ENCODE peak calls at places on chromosomes 16 and 17, in eight cellular contexts. G is uterus; X is CD4-positive, alpha-beta T cell; W is cardiac muscle cell; D is foreskin fibroblast; Q is heart left ventricle; E is sigmoid colon; V is hepatocyte. R is an unnamed sample.

GRCh38 chr16:53960954-53961616 is 257.1 kb downstream of the FTO start:
- DNase-seq in W (no peak), G (no peak), D (no peak), X (no peak), V (peak), E (no peak), Q (no peak), R (no peak)

GRCh38 chr16:52212841-52213240 is 334.1 kb downstream of the TOX3 start:
- DNase-seq in G (no peak), V (no peak), X (no peak), D (no peak), W (no peak), E (no peak), Q (no peak), R (no peak)

GRCh38 chr16:65666132-65666869 is 544.4 kb upstream of the CDH11 start:
- DNase-seq in D (no peak), Q (no peak), X (no peak), G (no peak), E (no peak), W (no peak), V (peak), R (no peak)

GRCh38 chr17:74212913-74213791 is at the start of gene TTYH2:
- DNase-seq in E (peak), V (peak), W (peak), X (peak), Q (peak), G (peak), D (peak), R (peak)

GRCh38 chr17:5501725-5502124 is 15.4 kb downstream of the MIS12 start:
- DNase-seq in W (no peak), X (no peak), V (no peak), G (no peak), D (no peak), Q (no peak), E (no peak), R (no peak)

GRCh38 chr17:48649741-48650140 is 23.6 kb upstream of the HOXB9 start:
- DNase-seq in W (no peak), E (no peak), D (no peak), G (no peak), V (no peak), X (no peak), Q (no peak), R (no peak)

GRCh38 chr17:2926019-2926650 is 129.9 kb downstream of the RAP1GAP2 start:
- DNase-seq in X (no peak), W (no peak), Q (no peak), D (peak), G (no peak), V (no peak), E (no peak), R (peak)

GRCh38 chr17:81365601-81366585 is 29.4 kb upstream of the BAHCC1 start:
- DNase-seq in G (peak), V (peak), E (peak), Q (no peak), W (peak), D (no peak), X (no peak), R (no peak)

GRCh38 chr17:66407864-66408263 is 105.5 kb downstream of the PRKCA start:
- DNase-seq in X (no peak), D (no peak), Q (no peak), W (no peak), V (no peak), E (no peak), G (no peak), R (no peak)

GRCh38 chr17:12180644-12181261 is 160.1 kb downstream of the MAP2K4 start:
- DNase-seq in W (peak), X (no peak), E (no peak), G (peak), D (peak), Q (no peak), V (peak), R (peak)

GRCh38 chr16:23227529-23227928 is 45.0 kb downstream of the SCNN1G start:
- DNase-seq in X (no peak), G (no peak), E (no peak), Q (no peak), V (no peak), D (no peak), W (no peak), R (no peak)

GRCh38 chr17:6539871-6540270 is 16.5 kb downstream of the PITPNM3 start:
- DNase-seq in X (no peak), D (no peak), Q (peak), E (peak), V (no peak), G (no peak), W (no peak), R (no peak)

GRCh38 chr17:9814337-9814945 is 7.4 kb downstream of the GSG1L2 start:
- DNase-seq in W (no peak), X (no peak), E (no peak), V (no peak), Q (no peak), D (no peak), G (no peak), R (no peak)

GRCh38 chr16:71915350-71915749 is 20.0 kb downstream of the IST1 start:
- DNase-seq in Q (no peak), G (no peak), X (no peak), D (no peak), E (no peak), V (no peak), W (no peak), R (no peak)

GRCh38 chr16:66551362-66551761 is 1.0 kb upstream of the CKLF start:
- DNase-seq in X (peak), G (no peak), Q (no peak), D (peak), W (no peak), V (peak), E (no peak), R (no peak)

GRCh38 chr17:68255731-68256538 is 8.1 kb downstream of the AMZ2 start:
- DNase-seq in X (no peak), Q (no peak), E (no peak), W (peak), D (no peak), V (no peak), G (no peak), R (no peak)

GRCh38 chr17:48246623-48247022 is 139.1 kb downstream of the SNX11 start:
- DNase-seq in E (no peak), X (no peak), G (no peak), V (no peak), D (peak), W (no peak), Q (no peak), R (no peak)

GRCh38 chr17:11668633-11669032 is 70.4 kb downstream of the DNAH9 start:
- DNase-seq in X (no peak), E (no peak), G (no peak), D (no peak), Q (no peak), V (no peak), W (no peak), R (no peak)

GRCh38 chr17:69415431-69415830 is 934 bp downstream of the MAP2K6 start:
- DNase-seq in Q (no peak), G (no peak), D (no peak), X (no peak), V (no peak), E (no peak), W (no peak), R (no peak)

GRCh38 chr17:6473128-6473767 is 29.0 kb downstream of the PIMREG start:
- DNase-seq in X (peak), W (peak), G (peak), Q (peak), E (peak), V (peak), D (peak), R (peak)

GRCh38 chr17:42088736-42089135 is 9.5 kb downstream of the ZNF385C start:
- DNase-seq in G (no peak), Q (no peak), E (no peak), V (no peak), W (no peak), D (no peak), X (no peak), R (no peak)

GRCh38 chr16:29852654-29853053 is 10.4 kb downstream of the CDIPT start:
- DNase-seq in X (no peak), V (no peak), G (no peak), Q (peak), D (peak), W (peak), E (peak), R (peak)

GRCh38 chr17:77881545-77881944 is 77.0 kb upstream of the TNRC6C start:
- DNase-seq in D (peak), V (peak), Q (peak), G (peak), W (peak), X (peak), E (peak), R (no peak)

GRCh38 chr16:72847187-72848044 is 200.5 kb downstream of the ZFHX3 start:
- DNase-seq in X (no peak), G (no peak), V (peak), W (peak), D (peak), E (no peak), Q (no peak), R (no peak)

GRCh38 chr17:16908282-16908681 is 63.6 kb downstream of the TNFRSF13B start:
- DNase-seq in X (no peak), V (no peak), W (no peak), E (no peak), G (no peak), D (no peak), Q (no peak), R (no peak)

GRCh38 chr16:6957676-6958075 is 375.0 kb upstream of the RBFOX1 start:
- DNase-seq in D (no peak), G (no peak), V (no peak), E (no peak), X (no peak), Q (no peak), W (no peak), R (no peak)

GRCh38 chr16:87764600-87765472 is 950 bp downstream of the KLHDC4 start:
- DNase-seq in W (no peak), G (no peak), Q (no peak), V (no peak), E (no peak), X (no peak), D (no peak), R (no peak)

GRCh38 chr16:24984903-24985675 is 30.1 kb downstream of the ARHGAP17 start:
- DNase-seq in X (no peak), W (no peak), Q (no peak), E (no peak), V (no peak), G (no peak), D (no peak), R (no peak)

GRCh38 chr17:47717845-47718621 is 15.0 kb upstream of the TBX21 start:
- DNase-seq in D (peak), X (no peak), E (no peak), G (no peak), Q (no peak), V (no peak), W (no peak), R (no peak)

GRCh38 chr17:47286198-47286914 is 32.7 kb downstream of the ITGB3 start:
- DNase-seq in D (peak), G (no peak), Q (no peak), W (no peak), E (no peak), X (no peak), V (no peak), R (no peak)

GRCh38 chr16:50441758-50442157 is 73.0 kb upstream of the BRD7 start:
- DNase-seq in W (no peak), G (no peak), X (no peak), V (no peak), Q (no peak), D (no peak), E (no peak), R (no peak)

GRCh38 chr16:72836985-72837384 is 210.9 kb downstream of the ZFHX3 start:
- DNase-seq in W (no peak), E (no peak), D (no peak), G (no peak), X (no peak), Q (no peak), V (no peak), R (no peak)

GRCh38 chr16:19549688-19550087 is 5.8 kb upstream of the VPS35L start:
- DNase-seq in V (no peak), E (no peak), W (no peak), Q (no peak), D (no peak), G (no peak), X (no peak), R (no peak)

GRCh38 chr17:32266389-32267269 is 997 bp downstream of the RHBDL3 start:
- DNase-seq in V (no peak), Q (no peak), E (no peak), D (peak), X (no peak), G (no peak), W (no peak), R (no peak)

GRCh38 chr17:66673668-66674276 is 161.1 kb upstream of the CACNG5 start:
- DNase-seq in X (peak), G (peak), D (peak), E (peak), V (peak), W (peak), Q (peak), R (no peak)

GRCh38 chr17:82684207-82684903 is 14.1 kb downstream of the RAB40B start:
- DNase-seq in X (no peak), D (no peak), G (no peak), W (no peak), E (no peak), V (peak), Q (no peak), R (no peak)

GRCh38 chr17:42019509-42020404 is at the start of gene NKIRAS2:
- DNase-seq in W (peak), G (peak), D (peak), X (peak), V (peak), E (peak), Q (peak), R (peak)

GRCh38 chr17:59341922-59342321 is 10.5 kb downstream of the YPEL2 start:
- DNase-seq in Q (no peak), W (no peak), X (no peak), E (no peak), V (no peak), G (no peak), D (no peak), R (no peak)

GRCh38 chr17:39904990-39905288 is 13.5 kb downstream of the GSDMB start:
- DNase-seq in G (no peak), W (no peak), V (no peak), D (no peak), Q (no peak), X (no peak), E (no peak), R (no peak)

GRCh38 chr16:17314148-17314547 is 156.6 kb downstream of the XYLT1 start:
- DNase-seq in X (no peak), D (no peak), V (no peak), G (no peak), W (no peak), E (no peak), Q (no peak), R (no peak)

DNA sequence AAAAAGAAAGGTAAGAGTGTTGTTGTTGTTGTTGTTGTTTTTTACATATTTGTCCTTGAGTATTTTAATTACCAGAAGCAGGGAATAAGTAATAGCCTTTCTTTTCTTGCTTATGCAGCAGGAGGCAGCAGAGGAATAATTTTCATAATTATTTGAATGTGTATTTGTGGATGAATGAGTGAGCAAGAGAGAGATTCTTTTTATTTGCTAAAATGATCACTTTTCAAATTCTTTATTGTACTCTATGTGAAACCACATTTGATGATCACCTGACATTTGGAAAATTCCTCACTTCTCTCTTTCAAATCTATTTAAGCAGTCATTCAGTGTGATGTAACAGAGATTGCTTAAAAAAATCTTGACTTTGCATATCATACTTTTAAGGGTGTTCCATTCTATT is 223.6 kb downstream of the BCAS3 start:
- DNase-seq in Q (no peak), G (no peak), X (no peak), V (no peak), W (peak), E (no peak), D (peak), R (no peak)
- TF ChIP-seq CTCF in Q (no peak), G (no peak), X (no peak), V (no peak), W (no peak), E (no peak), D (no peak), R (peak)

GRCh38 chr17:79615446-79615845 is 4.6 kb upstream of the RBFOX3 start:
- DNase-seq in G (no peak), D (no peak), Q (no peak), V (no peak), X (no peak), E (peak), W (no peak), R (no peak)

GRCh38 chr17:79610151-79610645 is 653 bp downstream of the RBFOX3 start:
- DNase-seq in V (no peak), X (no peak), Q (no peak), D (no peak), E (no peak), W (no peak), G (no peak), R (no peak)

GRCh38 chr17:79614248-79614647 is 3.4 kb upstream of the RBFOX3 start:
- DNase-seq in W (no peak), E (no peak), V (no peak), Q (no peak), D (no peak), X (no peak), G (no peak), R (no peak)

GRCh38 chr17:79613195-79613517 is 2.3 kb upstream of the RBFOX3 start:
- DNase-seq in V (no peak), G (no peak), E (no peak), Q (no peak), W (no peak), D (no peak), X (no peak), R (no peak)

GRCh38 chr17:79612468-79613194 is 1.8 kb upstream of the RBFOX3 start:
- DNase-seq in G (no peak), X (no peak), Q (no peak), D (peak), E (peak), W (peak), V (peak), R (no peak)
- TF ChIP-seq CTCF in G (no peak), X (no peak), Q (no peak), D (no peak), E (peak), W (peak), V (peak), R (peak)

DNA sequence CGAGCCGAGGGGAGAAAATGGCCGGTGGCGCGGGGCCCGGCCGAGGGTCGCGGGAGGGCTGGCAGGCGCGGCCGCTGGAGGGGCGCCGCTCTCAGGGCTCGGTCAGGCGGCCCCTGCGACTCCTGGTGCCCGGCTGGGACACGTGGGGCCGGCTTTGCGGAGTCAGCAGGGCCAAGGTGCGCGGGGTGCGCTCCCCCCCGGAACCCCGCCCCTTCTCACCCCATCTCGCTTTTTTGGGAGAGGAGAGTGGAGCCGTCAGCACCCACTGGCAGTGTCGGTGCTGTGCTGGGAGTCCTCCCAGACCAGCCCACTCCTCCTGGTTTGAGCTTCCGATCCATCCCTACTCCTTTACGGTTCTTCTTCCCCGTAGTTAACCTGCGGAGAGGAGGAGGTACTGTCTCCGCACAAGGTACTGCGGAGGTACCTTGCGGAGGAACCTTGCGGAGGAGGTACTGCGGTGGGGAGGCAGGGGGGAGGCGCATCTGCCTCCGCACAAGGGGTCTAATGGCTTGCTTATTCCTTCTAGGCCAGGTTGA is 19.0 kb upstream of the CBX8 start:
- DNase-seq in V (no peak), E (no peak), X (no peak), D (no peak), Q (no peak), G (no peak), W (no peak), R (no peak)
- TF ChIP-seq CTCF in V (no peak), E (no peak), X (no peak), D (no peak), Q (no peak), G (no peak), W (no peak), R (no peak)

GRCh38 chr17:34171245-34171818 is 83.8 kb upstream of the CCL2 start:
- DNase-seq in D (peak), W (peak), Q (peak), V (peak), E (no peak), G (peak), X (peak), R (peak)
- TF ChIP-seq CTCF in D (peak), W (peak), Q (peak), V (peak), E (peak), G (peak), X (peak), R (peak)

DNA sequence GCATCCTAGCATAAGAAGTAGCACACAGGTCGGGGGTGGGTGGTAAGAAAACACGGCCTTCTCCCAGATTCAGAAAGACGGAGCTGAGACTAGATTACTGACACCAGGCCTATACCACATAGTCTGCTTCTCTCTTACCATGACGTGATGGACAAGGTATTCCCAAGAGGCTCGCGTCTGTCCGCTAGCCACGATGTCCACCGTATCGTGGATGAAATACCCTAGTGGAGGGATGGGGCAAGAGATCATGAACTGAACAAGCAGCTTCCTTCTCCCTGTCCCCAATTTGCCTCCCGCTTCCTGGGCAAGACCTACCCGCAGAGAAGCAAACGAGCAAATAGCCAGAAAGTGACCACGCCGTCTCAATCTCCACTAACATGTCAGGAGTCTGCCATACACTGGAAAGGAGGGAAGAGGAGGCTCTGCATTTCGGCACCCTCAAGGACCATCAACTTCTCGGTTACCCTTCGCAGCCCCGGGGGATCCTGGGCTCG is 820 bp downstream of the TLCD1 start:
- DNase-seq in V (peak), D (peak), G (no peak), W (peak), E (peak), X (no peak), Q (no peak), R (no peak)
- TF ChIP-seq CTCF in V (no peak), D (no peak), G (no peak), W (no peak), E (no peak), X (no peak), Q (no peak), R (no peak)

GRCh38 chr16:10040136-10041080 is 141.8 kb downstream of the GRIN2A start:
- DNase-seq in V (no peak), G (no peak), X (no peak), D (no peak), E (no peak), Q (no peak), W (no peak), R (no peak)

GRCh38 chr16:10045291-10045775 is 136.9 kb downstream of the GRIN2A start:
- DNase-seq in Q (no peak), E (no peak), W (no peak), V (no peak), D (no peak), X (no peak), G (no peak), R (no peak)

GRCh38 chr16:10037771-10038170 is 144.5 kb downstream of the GRIN2A start:
- DNase-seq in G (no peak), X (no peak), W (no peak), E (no peak), V (no peak), D (peak), Q (no peak), R (no peak)

GRCh38 chr16:10036951-10037350 is 145.3 kb downstream of the GRIN2A start:
- DNase-seq in X (no peak), V (no peak), G (no peak), E (no peak), W (no peak), D (no peak), Q (no peak), R (no peak)

GRCh38 chr16:10039220-10040096 is 142.8 kb downstream of the GRIN2A start:
- DNase-seq in G (no peak), X (no peak), D (peak), E (no peak), V (peak), Q (peak), W (peak), R (no peak)
- TF ChIP-seq CTCF in G (no peak), X (no peak), D (no peak), E (peak), V (peak), Q (peak), W (no peak), R (peak)

R was measured in AG09319.